ENCODE peak calls at places on chromosomes 5 and 9, in four cellular contexts. L, B, T and N are unnamed samples.

GRCh38 chr5:68122929-68123328 is 92.6 kb upstream of the PIK3R1 start:
- DNase-seq in B (no peak), L (no peak), T (no peak), N (no peak)

GRCh38 chr5:157924931-157925729 is 66.2 kb upstream of the CLINT1 start:
- DNase-seq in L (no peak), B (no peak), T (peak; percentile 42), N (no peak)

GRCh38 chr5:122760281-122760680 is 14.6 kb upstream of the SNX2 start:
- DNase-seq in T (no peak), L (no peak), B (no peak), N (no peak)

GRCh38 chr9:117494401-117495130 is 79.7 kb upstream of the ASTN2 start:
- DNase-seq in B (no peak), L (no peak), T (no peak), N (no peak)

GRCh38 chr5:1343931-1344901 is 683 bp downstream of the CLPTM1L start:
- DNase-seq in L (peak; percentile 39), B (no peak), T (peak; percentile 67), N (peak; percentile 7)

GRCh38 chr5:133113331-133114061 is 61.7 kb downstream of the HSPA4 start:
- DNase-seq in L (no peak), T (peak; percentile 63), B (no peak), N (peak; percentile 86)

GRCh38 chr9:107367727-107368502 is 84.8 kb downstream of the RAD23B start:
- DNase-seq in L (no peak), T (no peak), B (no peak), N (no peak)

GRCh38 chr5:142597546-142598337 is 88.1 kb downstream of the FGF1 start:
- DNase-seq in L (peak; percentile 35), T (peak; percentile 95), B (peak; percentile 74), N (peak; percentile 84)

GRCh38 chr9:130843049-130843908 is 8.2 kb downstream of the ABL1 start:
- DNase-seq in B (no peak), L (no peak), T (no peak), N (no peak)

DNA sequence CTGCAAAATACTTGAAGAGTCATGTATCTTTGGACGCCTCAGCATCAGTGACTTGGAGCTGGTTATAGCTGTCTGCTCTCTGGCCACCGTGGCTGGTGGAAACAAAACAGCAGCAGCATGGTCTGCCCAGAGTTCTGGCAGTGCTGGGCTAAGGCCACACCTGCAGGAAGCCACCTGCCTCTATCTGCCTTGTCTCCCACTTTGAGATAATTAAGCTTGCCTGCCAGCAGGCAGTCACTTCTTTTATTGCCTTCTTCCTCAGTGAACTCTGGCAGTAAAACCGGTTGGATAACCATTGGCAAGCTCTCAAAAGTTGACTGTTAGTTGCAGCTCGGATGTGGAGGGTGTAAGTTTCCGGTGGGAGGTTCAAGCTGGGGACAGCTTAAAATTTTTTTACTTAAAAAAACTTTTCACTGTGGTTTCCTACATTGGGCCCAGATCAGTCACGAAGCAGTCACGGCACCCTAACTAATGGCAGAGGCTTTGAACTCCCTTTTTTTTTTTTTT is 4.9 kb downstream of the SMIM3 start:
- DNase-seq in L (no peak), B (peak; percentile 83), T (peak; percentile 96), N (peak; percentile 93)
- H3K79me2 ChIP-seq in L (peaks cover 57% of the 10 kb centered on the region), B (peaks cover 86% of the 10 kb centered on the region), T (peaks cover 77% of the 10 kb centered on the region), N (peaks cover 72% of the 10 kb centered on the region)

DNA sequence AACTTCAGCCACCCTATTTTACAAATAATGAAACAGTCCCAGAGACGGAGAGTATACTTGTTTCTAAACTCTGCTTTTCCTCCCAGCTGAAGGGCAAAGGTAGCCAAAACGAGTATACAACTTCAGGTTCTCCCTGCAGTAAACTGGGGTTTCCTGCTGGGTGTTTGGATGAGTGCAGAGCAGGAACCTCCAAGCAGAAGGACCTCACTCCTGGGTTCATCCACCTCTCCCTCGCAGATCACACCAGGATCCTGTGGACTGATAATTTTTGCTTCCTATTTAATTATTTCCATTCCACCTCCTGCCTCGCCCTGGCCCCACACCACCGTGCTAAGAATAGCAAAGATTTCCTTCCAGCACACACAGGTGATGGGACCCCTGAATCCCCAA is 2.0 kb upstream of the FOXB2 start:
- DNase-seq in T (no peak), L (no peak), B (no peak), N (no peak)
- H3K4me2 ChIP-seq in T (no peak overlapping the region), L (no peak overlapping the region), B (no peak overlapping the region), N (no peak overlapping the region)

GRCh38 chr9:116061546-116062205 is 91.9 kb upstream of the PAPPA start:
- DNase-seq in B (no peak), T (no peak), L (no peak), N (no peak)
- H3K9ac ChIP-seq in B (no peak overlapping the region), T (no peak overlapping the region), L (no peak overlapping the region), N (no peak overlapping the region)

DNA sequence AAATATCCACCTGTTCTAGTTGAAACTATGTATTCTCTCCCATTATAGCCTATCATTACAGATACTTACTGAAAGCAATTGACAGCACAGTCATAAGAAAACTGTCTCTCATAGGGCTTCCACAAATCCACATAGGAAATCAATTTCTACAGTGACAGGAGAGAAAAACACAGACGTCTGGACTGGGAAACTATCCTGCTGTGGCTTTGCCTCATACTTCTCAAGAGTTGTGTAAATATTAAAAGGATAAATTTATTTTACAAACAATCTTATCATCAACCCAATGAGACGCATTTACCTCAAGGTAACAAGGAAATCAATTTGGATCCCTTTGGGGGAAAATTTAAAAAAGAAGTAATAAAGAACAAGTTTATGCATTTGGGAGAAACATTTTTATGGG is 517.4 kb downstream of the EFNA5 start:
- DNase-seq in B (no peak), T (no peak), L (no peak), N (peak; percentile 4)
- H3K79me2 ChIP-seq in B (no peaks in the 10 kb centered on the region), T (no peaks in the 10 kb centered on the region), L (no peaks in the 10 kb centered on the region), N (no peaks in the 10 kb centered on the region)

GRCh38 chr5:135432113-135432512 is 15.0 kb downstream of the DCANP1 start:
- DNase-seq in B (no peak), L (no peak), T (no peak), N (no peak)

GRCh38 chr5:135435467-135436330 is 11.4 kb downstream of the DCANP1 start:
- DNase-seq in B (no peak), T (no peak), L (no peak), N (no peak)

GRCh38 chr5:135433626-135434426 is 13.3 kb downstream of the DCANP1 start:
- DNase-seq in B (no peak), L (no peak), T (peak; percentile 50), N (peak; percentile 56)

GRCh38 chr5:135436856-135437795 is 10.0 kb downstream of the DCANP1 start:
- DNase-seq in L (no peak), T (no peak), B (no peak), N (peak; percentile 48)

GRCh38 chr5:135434591-135435466 is 12.3 kb downstream of the DCANP1 start:
- DNase-seq in T (peak; percentile 34), B (no peak), L (no peak), N (peak; percentile 35)
- H3K4me2 ChIP-seq in T (no peak overlapping the region), B (no peak overlapping the region), L (no peak overlapping the region), N (peak overlapping the region; percentile 54)

DNA sequence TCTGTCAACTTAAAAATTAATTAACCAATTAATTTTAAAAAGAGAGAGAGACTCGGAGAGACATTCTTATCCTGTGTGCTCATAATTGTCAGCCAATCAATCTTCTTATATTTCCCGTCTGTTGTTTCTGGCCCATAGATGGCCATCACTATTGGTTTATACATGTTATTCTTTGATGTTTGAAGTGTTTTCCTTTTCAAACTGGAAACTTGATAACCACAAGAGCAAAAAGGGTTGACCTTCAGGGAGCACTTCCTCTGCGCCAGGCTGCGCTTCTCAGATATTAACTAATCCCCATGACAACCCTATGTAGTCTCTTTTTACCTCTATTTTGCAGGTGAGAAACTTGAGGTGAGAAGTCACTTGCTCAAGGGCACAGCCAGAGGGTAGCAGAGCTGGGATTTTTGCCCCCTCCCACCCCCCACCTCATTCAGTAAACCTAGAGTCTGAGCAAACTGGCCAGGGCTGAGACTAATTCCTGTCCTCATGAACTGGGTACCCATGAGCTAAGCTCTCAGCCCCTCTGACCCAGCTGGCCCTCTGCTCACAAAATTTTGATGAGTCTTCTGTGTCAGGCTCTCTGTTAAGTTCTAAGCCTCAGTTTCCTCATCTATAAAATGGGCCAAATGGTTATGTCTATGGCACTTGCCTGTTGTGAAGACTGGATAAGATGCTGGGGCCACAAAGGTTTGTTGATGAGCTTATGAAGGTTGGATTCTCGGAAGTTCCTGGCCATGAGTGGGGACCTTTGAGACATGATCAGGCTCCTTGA is 86.0 kb upstream of the SH3PXD2B start:
- DNase-seq in L (no peak), B (no peak), T (no peak), N (no peak)
- H3K9ac ChIP-seq in L (no peak overlapping the region), B (no peak overlapping the region), T (no peak overlapping the region), N (no peak overlapping the region)

DNA sequence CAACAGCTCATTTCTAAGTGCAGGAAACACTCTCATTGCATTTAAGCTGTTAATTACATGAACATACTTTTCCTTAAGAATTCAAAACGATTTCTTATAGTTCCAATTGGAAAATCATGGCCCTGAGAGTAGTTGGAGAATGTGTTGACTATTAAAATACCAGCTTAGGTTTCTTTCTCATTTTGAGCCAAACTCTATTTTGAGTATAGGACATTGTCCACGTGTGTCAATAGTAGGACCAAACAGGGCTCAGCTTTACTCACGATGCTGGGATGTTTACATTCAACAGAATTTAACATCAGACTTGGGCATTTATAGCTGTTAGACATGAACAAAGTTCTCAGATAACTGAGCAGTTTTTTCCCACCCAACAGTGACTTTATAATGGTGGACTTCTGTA is 39.6 kb downstream of the ADCY2 start:
- DNase-seq in L (no peak), T (no peak), B (no peak), N (no peak)
- H3K79me2 ChIP-seq in L (no peaks in the 10 kb centered on the region), T (no peaks in the 10 kb centered on the region), B (no peaks in the 10 kb centered on the region), N (no peaks in the 10 kb centered on the region)

GRCh38 chr9:97696823-97697601 is at the start of gene XPA:
- DNase-seq in L (peak; percentile 99), T (peak; percentile 98), B (peak; percentile 87), N (peak; percentile 85)
- H3K4me2 ChIP-seq in L (peak within 1 kb of the TSS; percentile 91), T (peak within 1 kb of the TSS; percentile 94), B (peak within 1 kb of the TSS; percentile 99), N (peak within 1 kb of the TSS; percentile 89)